ENCODE peak calls at places on chromosomes 1 and 21, in five cellular contexts. One of them, this sample, is unnamed.

GRCh38 chr21:23968008-23968407 is 1639.3 kb downstream of the MRPL39 start:
- DNase-seq in HCT116: no peak
- DNase-seq in cardiac muscle cell: no peak
- DNase-seq in lower lobe of right lung: no peak
- DNase-seq in foreskin fibroblast: no peak
- DNase-seq in this sample: no peak

GRCh38 chr1:20753589-20753988 is 21.1 kb upstream of the SH2D5 start:
- DNase-seq in HCT116: no peak
- DNase-seq in lower lobe of right lung: no peak
- DNase-seq in foreskin fibroblast: no peak
- DNase-seq in cardiac muscle cell: no peak
- DNase-seq in this sample: no peak

GRCh38 chr1:236502579-236502971 is 21.2 kb upstream of the LGALS8 start:
- DNase-seq in foreskin fibroblast: peak
- DNase-seq in HCT116: no peak
- DNase-seq in cardiac muscle cell: peak
- DNase-seq in lower lobe of right lung: no peak
- DNase-seq in this sample: no peak

GRCh38 chr1:94119796-94120590 is 955 bp downstream of the ABCA4 start:
- DNase-seq in HCT116: no peak
- DNase-seq in foreskin fibroblast: no peak
- DNase-seq in cardiac muscle cell: peak
- DNase-seq in lower lobe of right lung: no peak
- DNase-seq in this sample: no peak

GRCh38 chr1:101238041-101238515 is 1.3 kb downstream of the S1PR1 start:
- DNase-seq in lower lobe of right lung: peak
- DNase-seq in cardiac muscle cell: no peak
- DNase-seq in HCT116: no peak
- DNase-seq in foreskin fibroblast: no peak
- DNase-seq in this sample: no peak

GRCh38 chr21:20968391-20968790 is 29.8 kb upstream of the NCAM2 start:
- DNase-seq in lower lobe of right lung: no peak
- DNase-seq in foreskin fibroblast: no peak
- DNase-seq in cardiac muscle cell: no peak
- DNase-seq in HCT116: no peak
- DNase-seq in this sample: no peak

GRCh38 chr1:155957411-155957915 is 16.0 kb downstream of the RXFP4 start:
- DNase-seq in foreskin fibroblast: no peak
- DNase-seq in HCT116: no peak
- DNase-seq in cardiac muscle cell: no peak
- DNase-seq in lower lobe of right lung: no peak
- DNase-seq in this sample: no peak

GRCh38 chr1:61709908-61710289 is 15.0 kb downstream of the TM2D1 start:
- DNase-seq in lower lobe of right lung: no peak
- DNase-seq in foreskin fibroblast: no peak
- DNase-seq in cardiac muscle cell: no peak
- DNase-seq in HCT116: no peak
- DNase-seq in this sample: no peak

GRCh38 chr21:15809818-15810217 is 80.0 kb downstream of the USP25 start:
- DNase-seq in HCT116: no peak
- DNase-seq in lower lobe of right lung: peak
- DNase-seq in cardiac muscle cell: peak
- DNase-seq in foreskin fibroblast: peak
- DNase-seq in this sample: no peak

GRCh38 chr1:25786887-25787286 is 13.1 kb upstream of the SELENON start:
- DNase-seq in lower lobe of right lung: no peak
- DNase-seq in foreskin fibroblast: no peak
- DNase-seq in HCT116: no peak
- DNase-seq in cardiac muscle cell: no peak
- DNase-seq in this sample: no peak

GRCh38 chr1:178544531-178544930 is 31.6 kb downstream of the TEX35 start:
- DNase-seq in HCT116: no peak
- DNase-seq in foreskin fibroblast: peak
- DNase-seq in cardiac muscle cell: no peak
- DNase-seq in lower lobe of right lung: no peak
- DNase-seq in this sample: no peak

GRCh38 chr1:81801032-81801833 is 499 bp downstream of the ADGRL2 start:
- DNase-seq in lower lobe of right lung: peak
- DNase-seq in HCT116: no peak
- DNase-seq in cardiac muscle cell: peak
- DNase-seq in foreskin fibroblast: peak
- DNase-seq in this sample: peak

DNA sequence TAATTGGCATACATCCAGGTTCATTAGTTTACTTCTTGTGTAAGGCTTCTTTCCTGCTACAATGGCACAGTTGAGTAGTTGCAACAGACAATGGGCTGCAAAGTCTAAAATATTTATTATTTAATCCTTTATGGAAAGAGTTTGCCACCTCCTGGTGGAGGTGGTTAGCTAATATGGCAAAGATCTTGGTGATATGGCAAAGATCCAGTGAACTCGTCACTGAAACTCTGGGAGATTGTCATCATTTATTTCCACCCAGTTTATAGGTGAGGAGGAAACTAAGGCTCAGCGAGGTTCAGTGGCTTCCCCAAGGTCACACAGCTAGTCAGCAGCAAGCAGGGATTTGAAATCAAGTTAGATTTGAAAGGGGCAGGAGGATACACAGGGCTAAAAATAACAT is 16.1 kb upstream of the IFFO2 start:
- DNase-seq in cardiac muscle cell: peak
- DNase-seq in HCT116: no peak
- DNase-seq in foreskin fibroblast: no peak
- DNase-seq in lower lobe of right lung: no peak
- DNase-seq in this sample: peak
- TF ChIP-seq CTCF in cardiac muscle cell: peak
- TF ChIP-seq CTCF in HCT116: peak
- TF ChIP-seq CTCF in foreskin fibroblast: peak
- TF ChIP-seq CTCF in lower lobe of right lung: peak
- TF ChIP-seq CTCF in this sample: no peak

GRCh38 chr1:52145137-52145536 is 3.2 kb downstream of the ZFYVE9 start:
- DNase-seq in cardiac muscle cell: no peak
- DNase-seq in foreskin fibroblast: no peak
- DNase-seq in lower lobe of right lung: no peak
- DNase-seq in HCT116: no peak
- DNase-seq in this sample: no peak

GRCh38 chr1:52140633-52141512 is 1.0 kb upstream of the ZFYVE9 start:
- DNase-seq in HCT116: no peak
- DNase-seq in foreskin fibroblast: no peak
- DNase-seq in cardiac muscle cell: peak
- DNase-seq in lower lobe of right lung: no peak
- DNase-seq in this sample: no peak

GRCh38 chr1:52141513-52142219 is at the start of gene ZFYVE9:
- DNase-seq in cardiac muscle cell: peak
- DNase-seq in foreskin fibroblast: peak
- DNase-seq in HCT116: no peak
- DNase-seq in lower lobe of right lung: peak
- DNase-seq in this sample: peak

GRCh38 chr1:52139817-52140540 is 1.9 kb upstream of the ZFYVE9 start:
- DNase-seq in lower lobe of right lung: no peak
- DNase-seq in cardiac muscle cell: peak
- DNase-seq in HCT116: no peak
- DNase-seq in foreskin fibroblast: peak
- DNase-seq in this sample: no peak

DNA sequence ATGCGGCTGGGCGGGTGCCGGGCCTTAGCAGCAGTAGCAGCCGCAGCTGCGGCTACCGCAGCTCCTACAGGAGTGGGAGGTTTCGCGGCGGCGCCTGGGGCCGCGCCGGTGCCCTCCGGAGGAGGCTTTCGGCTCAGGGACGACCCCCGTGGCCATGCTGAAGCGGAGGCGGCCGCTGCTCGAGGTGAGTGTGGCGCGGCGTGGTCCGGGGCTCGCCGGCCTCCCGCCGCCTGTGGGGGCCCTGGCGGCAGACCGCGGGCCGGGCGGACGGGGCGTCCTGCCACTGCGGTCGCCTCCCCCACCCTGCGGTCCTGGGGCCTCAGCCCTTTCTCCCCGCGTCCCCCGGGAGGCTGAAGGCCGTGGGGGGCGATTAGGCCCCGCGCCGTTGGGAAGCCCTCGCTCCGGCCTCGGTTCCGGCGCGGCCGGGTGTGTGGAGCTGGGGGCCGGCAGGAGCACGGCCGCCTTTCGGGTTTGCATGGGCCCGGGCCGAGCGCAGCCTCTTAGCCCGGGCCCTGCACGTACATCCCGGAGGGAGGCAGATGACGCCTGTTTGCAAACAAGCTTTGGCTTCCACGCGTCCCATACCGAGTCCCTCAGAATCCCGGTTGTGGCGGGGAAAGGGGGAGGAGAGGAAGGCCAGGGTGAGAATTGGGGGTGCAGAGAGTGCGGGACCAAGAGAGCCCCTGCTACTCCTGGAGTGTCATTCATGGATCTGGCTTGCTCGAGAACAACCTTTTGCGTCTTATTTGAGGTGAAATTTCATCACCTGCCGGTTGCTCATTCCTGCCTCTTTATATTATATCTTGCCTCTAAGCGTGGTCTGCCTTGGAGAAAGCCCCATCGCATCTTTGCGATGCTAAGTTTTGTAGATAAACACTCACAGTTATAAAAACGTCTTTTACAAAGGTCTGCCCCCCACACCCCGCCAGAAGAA is 598 bp downstream of the ZFYVE9 start:
- DNase-seq in lower lobe of right lung: peak
- DNase-seq in HCT116: no peak
- DNase-seq in cardiac muscle cell: peak
- DNase-seq in foreskin fibroblast: peak
- DNase-seq in this sample: peak
- TF ChIP-seq CTCF in lower lobe of right lung: no peak
- TF ChIP-seq CTCF in HCT116: no peak
- TF ChIP-seq CTCF in cardiac muscle cell: no peak
- TF ChIP-seq CTCF in foreskin fibroblast: no peak
- TF ChIP-seq CTCF in this sample: no peak

DNA sequence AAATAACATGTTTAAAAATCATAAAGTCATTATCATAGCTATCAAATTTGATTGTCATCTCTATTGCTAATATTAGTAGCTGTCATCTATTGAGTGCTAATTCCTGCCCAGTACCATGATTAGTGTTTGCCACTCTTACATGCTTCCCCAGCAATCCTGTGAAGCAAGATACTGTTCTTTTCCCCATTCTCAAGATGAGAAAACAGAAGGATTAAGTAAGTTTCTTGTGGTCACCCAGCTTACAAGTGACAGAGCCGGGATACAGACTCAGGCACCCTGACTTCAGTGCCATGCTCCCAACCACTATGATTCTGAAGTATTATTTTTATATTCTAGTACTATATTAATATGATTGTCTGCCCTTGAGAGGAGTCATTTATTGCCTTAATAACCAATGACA is 36.5 kb downstream of the LRRC8C start:
- DNase-seq in foreskin fibroblast: no peak
- DNase-seq in HCT116: no peak
- DNase-seq in lower lobe of right lung: no peak
- DNase-seq in cardiac muscle cell: no peak
- DNase-seq in this sample: no peak
- TF ChIP-seq CTCF in foreskin fibroblast: no peak
- TF ChIP-seq CTCF in HCT116: no peak
- TF ChIP-seq CTCF in lower lobe of right lung: no peak
- TF ChIP-seq CTCF in cardiac muscle cell: no peak
- TF ChIP-seq CTCF in this sample: no peak

GRCh38 chr1:58067082-58067481 is 479.4 kb downstream of the OMA1 start:
- DNase-seq in cardiac muscle cell: no peak
- DNase-seq in foreskin fibroblast: no peak
- DNase-seq in lower lobe of right lung: no peak
- DNase-seq in HCT116: no peak
- DNase-seq in this sample: no peak

GRCh38 chr1:58064281-58064680 is 482.2 kb downstream of the OMA1 start:
- DNase-seq in foreskin fibroblast: no peak
- DNase-seq in cardiac muscle cell: no peak
- DNase-seq in lower lobe of right lung: no peak
- DNase-seq in HCT116: no peak
- DNase-seq in this sample: no peak

GRCh38 chr1:58063095-58063494 is 483.4 kb downstream of the OMA1 start:
- DNase-seq in HCT116: no peak
- DNase-seq in foreskin fibroblast: no peak
- DNase-seq in cardiac muscle cell: no peak
- DNase-seq in lower lobe of right lung: no peak
- DNase-seq in this sample: no peak

GRCh38 chr1:58062635-58063034 is 483.9 kb downstream of the OMA1 start:
- DNase-seq in cardiac muscle cell: no peak
- DNase-seq in lower lobe of right lung: no peak
- DNase-seq in foreskin fibroblast: no peak
- DNase-seq in HCT116: no peak
- DNase-seq in this sample: no peak

GRCh38 chr1:58065520-58065919 is 481.0 kb downstream of the OMA1 start:
- DNase-seq in lower lobe of right lung: no peak
- DNase-seq in foreskin fibroblast: no peak
- DNase-seq in HCT116: no peak
- DNase-seq in cardiac muscle cell: no peak
- DNase-seq in this sample: no peak
- TF ChIP-seq CTCF in lower lobe of right lung: no peak
- TF ChIP-seq CTCF in foreskin fibroblast: no peak
- TF ChIP-seq CTCF in HCT116: no peak
- TF ChIP-seq CTCF in cardiac muscle cell: no peak
- TF ChIP-seq CTCF in this sample: no peak

GRCh38 chr1:220841293-220841692 is 38.0 kb upstream of the HLX start:
- DNase-seq in HCT116: no peak
- DNase-seq in cardiac muscle cell: peak
- DNase-seq in foreskin fibroblast: no peak
- DNase-seq in lower lobe of right lung: no peak
- DNase-seq in this sample: no peak
- TF ChIP-seq CTCF in HCT116: no peak
- TF ChIP-seq CTCF in cardiac muscle cell: no peak
- TF ChIP-seq CTCF in foreskin fibroblast: peak
- TF ChIP-seq CTCF in lower lobe of right lung: peak
- TF ChIP-seq CTCF in this sample: no peak

GRCh38 chr1:211520641-211521040 is 28.7 kb upstream of the RD3 start:
- DNase-seq in cardiac muscle cell: no peak
- DNase-seq in lower lobe of right lung: no peak
- DNase-seq in foreskin fibroblast: peak
- DNase-seq in HCT116: no peak
- DNase-seq in this sample: peak
- TF ChIP-seq CTCF in cardiac muscle cell: no peak
- TF ChIP-seq CTCF in lower lobe of right lung: no peak
- TF ChIP-seq CTCF in foreskin fibroblast: no peak
- TF ChIP-seq CTCF in HCT116: no peak
- TF ChIP-seq CTCF in this sample: no peak